ENCODE peak calls at places on chromosome 14, in six cellular contexts. R is HCT116, J is GM23338, Q is GM23248, H is PC-3, L is SK-N-SH. V is an unnamed sample.

GRCh38 chr14:33964599-33965317 is 13.9 kb upstream of the EGLN3 start:
- DNase-seq in L (no peak), Q (no peak), H (no peak), J (no peak), R (no peak), V (no peak)

GRCh38 chr14:97408937-97409860 is 612.0 kb downstream of the VRK1 start:
- DNase-seq in R (no peak), L (no peak), J (no peak), Q (no peak), H (no peak), V (no peak)

GRCh38 chr14:65382586-65382985 is 29.9 kb upstream of the FUT8 start:
- DNase-seq in Q (no peak), L (no peak), R (no peak), H (no peak), J (no peak), V (no peak)

GRCh38 chr14:105126126-105126969 is 42.2 kb downstream of the JAG2 start:
- DNase-seq in Q (no peak), R (no peak), J (no peak), H (no peak), L (no peak), V (no peak)

GRCh38 chr14:74941676-74942097 is 13.7 kb downstream of the PGF start:
- DNase-seq in H (no peak), R (no peak), L (no peak), Q (peak), J (no peak), V (peak)

GRCh38 chr14:70289138-70289537 is 70.3 kb downstream of the COX16 start:
- DNase-seq in L (no peak), R (no peak), Q (no peak), J (no peak), H (no peak), V (no peak)

GRCh38 chr14:34794217-34794616 is 79.8 kb upstream of the CFL2 start:
- DNase-seq in J (no peak), R (no peak), L (no peak), H (no peak), Q (peak), V (no peak)

GRCh38 chr14:70655110-70655826 is 13.6 kb downstream of the TTC9 start:
- DNase-seq in H (no peak), J (peak), L (no peak), Q (no peak), R (no peak), V (peak)

GRCh38 chr14:92403981-92404380 is 81.0 kb downstream of the SLC24A4 start:
- DNase-seq in J (no peak), R (no peak), Q (peak), H (no peak), L (no peak), V (no peak)

GRCh38 chr14:91858536-91859275 is 8.6 kb downstream of the TC2N start:
- DNase-seq in J (peak), H (peak), Q (peak), R (peak), L (no peak), V (no peak)

GRCh38 chr14:75542585-75543091 is 20.4 kb downstream of the BATF start:
- DNase-seq in H (no peak), L (no peak), J (peak), Q (peak), R (no peak), V (peak)

GRCh38 chr14:36805116-36805515 is 143.5 kb downstream of the PAX9 start:
- DNase-seq in L (no peak), Q (peak), J (peak), H (no peak), R (no peak), V (no peak)

GRCh38 chr14:34461334-34462131 is 507 bp downstream of the SPTSSA start:
- DNase-seq in L (no peak), Q (peak), H (peak), J (peak), R (peak), V (peak)

GRCh38 chr14:65238456-65238855 is 136.1 kb upstream of the MAX start:
- DNase-seq in R (no peak), J (no peak), H (peak), Q (peak), L (no peak), V (no peak)

GRCh38 chr14:87233266-87233665 is 759.7 kb downstream of the GALC start:
- DNase-seq in R (no peak), H (no peak), J (no peak), L (no peak), Q (no peak), V (peak)

GRCh38 chr14:76920572-76921175 is 94.5 kb downstream of the LRRC74A start:
- DNase-seq in J (peak), H (no peak), R (no peak), Q (peak), L (peak), V (no peak)

GRCh38 chr14:61511558-61511924 is 183.8 kb upstream of the HIF1A start:
- DNase-seq in L (no peak), H (no peak), J (no peak), R (no peak), Q (no peak), V (no peak)

GRCh38 chr14:55893695-55894094 is 224.5 kb upstream of the PELI2 start:
- DNase-seq in Q (peak), H (no peak), R (no peak), L (no peak), J (no peak), V (no peak)

GRCh38 chr14:34867199-34867598 is 8.0 kb downstream of the BAZ1A start:
- DNase-seq in L (peak), Q (no peak), J (no peak), R (no peak), H (no peak), V (no peak)

GRCh38 chr14:105207460-105207901 is 26.4 kb upstream of the NUDT14 start:
- DNase-seq in J (peak), R (no peak), Q (no peak), H (no peak), L (no peak), V (no peak)

GRCh38 chr14:87837306-87837705 is 155.7 kb downstream of the GALC start:
- DNase-seq in R (no peak), J (no peak), H (no peak), L (no peak), Q (no peak), V (no peak)

GRCh38 chr14:55604467-55604866 is 24.5 kb downstream of the KTN1 start:
- DNase-seq in L (no peak), H (no peak), Q (no peak), J (no peak), R (no peak), V (no peak)

GRCh38 chr14:56359245-56359644 is 220.4 kb upstream of the TMEM260 start:
- DNase-seq in J (no peak), R (no peak), H (no peak), Q (no peak), L (no peak), V (no peak)

DNA sequence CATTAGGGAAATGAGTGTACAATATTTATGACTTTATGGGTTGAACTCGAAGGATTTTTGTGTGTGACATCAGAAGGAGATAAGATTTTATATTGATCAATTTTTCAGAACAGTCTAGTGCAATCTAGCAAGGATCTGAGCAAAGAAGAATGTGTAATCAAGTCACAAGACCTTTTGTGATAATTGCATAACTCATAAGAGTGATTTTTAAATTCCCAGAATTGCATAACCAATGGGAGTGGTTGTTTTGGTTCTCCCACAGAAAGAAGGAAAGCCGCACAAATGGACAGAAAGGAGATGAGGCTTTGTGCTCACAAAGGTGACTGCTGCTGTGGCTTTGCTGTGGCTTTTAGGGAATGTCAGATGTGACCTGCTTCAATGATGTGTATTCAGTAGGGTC is 441.7 kb upstream of the FLRT2 start:
- DNase-seq in H (peak), L (no peak), Q (peak), R (no peak), J (no peak), V (no peak)
- H2AFZ ChIP-seq in H (no peak), L (no peak), Q (peak), R (no peak), J (peak), V (no peak)

DNA sequence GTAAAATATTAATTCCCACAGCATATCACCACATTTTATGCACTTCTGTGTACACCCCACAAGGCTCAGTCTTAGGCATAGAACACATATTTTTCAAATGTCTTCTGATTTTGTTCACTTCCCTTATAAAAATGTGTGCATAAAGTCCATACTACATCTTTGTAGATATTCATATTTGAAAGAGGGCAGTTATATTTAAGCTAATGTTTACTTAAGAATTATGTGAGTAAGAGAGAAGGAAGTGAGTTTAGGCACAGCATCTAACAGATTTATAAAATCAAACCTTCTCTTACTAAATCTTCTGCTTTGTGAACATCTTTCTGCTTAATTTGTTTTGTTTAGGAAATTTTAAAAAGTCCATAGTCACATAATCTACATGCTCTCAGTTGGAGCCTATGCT is 648.1 kb downstream of the FSCB start:
- DNase-seq in H (no peak), L (no peak), R (no peak), Q (no peak), J (no peak), V (no peak)
- H3K27ac ChIP-seq in H (no peak), L (no peak), R (no peak), Q (no peak), J (no peak), V (no peak)

GRCh38 chr14:95520346-95520745 is 3.9 kb upstream of the SYNE3 start:
- DNase-seq in L (no peak), R (no peak), Q (no peak), J (no peak), H (no peak), V (no peak)

GRCh38 chr14:95522116-95522515 is 5.7 kb upstream of the SYNE3 start:
- DNase-seq in L (no peak), Q (no peak), R (no peak), J (no peak), H (no peak), V (no peak)

GRCh38 chr14:95521001-95521400 is 4.6 kb upstream of the SYNE3 start:
- DNase-seq in R (no peak), L (no peak), H (no peak), Q (no peak), J (no peak), V (no peak)

GRCh38 chr14:95518045-95518751 is 1.7 kb upstream of the SYNE3 start:
- DNase-seq in Q (peak), H (no peak), J (no peak), R (no peak), L (no peak), V (no peak)

DNA sequence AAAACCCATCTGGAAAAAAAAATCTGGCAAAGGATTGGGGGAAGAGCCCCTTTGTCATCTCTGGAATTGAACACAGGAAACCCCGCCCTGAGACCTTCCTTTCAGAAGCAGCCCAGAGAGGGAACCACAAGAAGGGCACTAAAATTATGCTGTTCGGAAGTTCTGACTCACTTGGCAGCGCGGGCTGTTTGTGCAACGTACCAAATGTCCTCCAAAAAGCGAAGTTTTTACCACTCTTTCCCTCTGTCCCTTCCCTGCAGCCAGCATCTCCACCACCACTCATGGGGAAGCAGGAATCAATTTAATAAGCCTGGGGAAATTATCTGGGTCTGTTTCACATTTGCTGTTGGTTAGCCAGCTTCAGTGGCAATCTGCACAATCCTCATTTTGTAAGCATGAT is 3.2 kb upstream of the SYNE3 start:
- DNase-seq in R (peak), Q (peak), H (peak), L (peak), J (no peak), V (peak)
- TF ChIP-seq EZH2phosphoT487 in R (no peak), Q (no peak), H (no peak), L (no peak), J (no peak), V (no peak)

DNA sequence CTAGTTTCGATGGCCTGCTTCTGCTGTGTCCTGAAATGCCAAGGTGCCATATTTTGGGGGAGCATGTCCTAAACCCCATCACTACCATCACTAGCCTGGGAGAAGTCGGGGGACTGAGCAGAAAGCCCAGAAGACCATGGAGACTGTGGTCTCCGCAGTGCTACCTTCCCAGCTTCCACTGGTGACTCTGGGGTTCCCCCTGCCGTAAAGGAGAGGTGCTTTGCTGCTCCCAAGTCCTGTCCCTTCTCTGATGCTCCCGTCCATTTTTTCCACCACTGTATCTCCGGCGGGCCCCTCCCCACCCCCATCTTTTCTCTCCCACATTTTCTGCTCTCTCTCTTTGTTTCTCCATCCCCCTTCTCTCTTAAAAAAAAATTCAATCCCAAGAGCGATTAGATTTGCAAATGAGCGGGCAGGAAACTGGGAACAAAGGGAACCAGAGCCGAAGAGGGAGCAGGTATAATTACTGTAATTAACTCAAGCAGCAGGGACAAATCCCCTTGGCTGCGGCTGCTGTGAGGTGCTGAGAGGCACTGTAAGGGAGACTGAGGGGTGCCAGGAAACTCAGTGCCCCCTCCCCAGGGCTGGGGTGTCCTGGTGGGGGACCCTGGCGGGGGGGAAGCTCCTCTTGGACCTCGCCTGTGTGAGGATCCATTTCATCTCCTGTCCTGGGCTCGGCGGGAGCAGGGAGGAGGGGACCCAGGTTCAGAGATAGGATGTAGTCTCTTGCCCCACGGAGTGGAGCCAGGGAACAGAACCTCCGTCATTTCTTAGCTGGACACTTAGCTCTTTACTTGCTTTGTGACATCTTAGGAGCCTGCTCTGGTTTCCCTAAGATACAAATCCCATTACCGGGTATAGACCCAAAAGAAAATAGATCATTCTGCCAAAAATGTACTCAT is 140.5 kb upstream of the NRXN3 start:
- DNase-seq in Q (peak), R (no peak), H (no peak), J (peak), L (no peak), V (no peak)
- H2AFZ ChIP-seq in Q (no peak), R (no peak), H (no peak), J (peak), L (no peak), V (no peak)

DNA sequence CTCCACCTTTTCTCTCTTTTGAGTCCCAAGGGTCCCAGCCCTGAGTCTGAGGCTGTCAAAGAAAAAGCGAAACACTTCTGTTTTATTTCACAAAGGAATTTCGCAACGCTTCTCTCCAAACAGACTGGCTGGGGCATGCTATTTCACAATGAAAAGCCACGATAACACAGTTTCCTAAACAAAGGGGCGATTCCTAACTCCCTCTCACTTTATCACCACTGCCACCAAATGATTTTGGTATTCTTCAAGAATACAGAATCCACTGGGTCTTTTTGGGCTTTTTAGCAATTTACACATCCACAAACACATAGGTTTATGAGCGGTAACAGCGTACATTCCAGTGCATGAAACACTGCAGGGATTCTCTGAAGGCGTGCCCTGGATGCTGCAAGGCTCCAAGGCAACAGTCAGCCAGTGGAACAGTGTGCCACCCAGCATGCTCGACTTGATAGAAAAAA is 161.2 kb downstream of the DAD1 start:
- DNase-seq in L (no peak), Q (peak), J (peak), R (no peak), H (no peak), V (no peak)
- H3K27ac ChIP-seq in L (no peak), Q (peak), J (no peak), R (no peak), H (no peak), V (no peak)

GRCh38 chr14:22887990-22888378 is 5.0 kb downstream of the REM2 start:
- DNase-seq in J (no peak), Q (no peak), R (no peak), L (no peak), H (no peak), V (peak)
- TF ChIP-seq EZH2phosphoT487 in J (no peak), Q (no peak), R (no peak), L (no peak), H (no peak), V (no peak)

GRCh38 chr14:101726295-101726953 is 35.1 kb upstream of the PPP2R5C start:
- DNase-seq in L (no peak), J (no peak), Q (no peak), H (no peak), R (no peak), V (no peak)
- H2AFZ ChIP-seq in L (no peak), J (no peak), Q (no peak), H (no peak), R (no peak), V (no peak)

DNA sequence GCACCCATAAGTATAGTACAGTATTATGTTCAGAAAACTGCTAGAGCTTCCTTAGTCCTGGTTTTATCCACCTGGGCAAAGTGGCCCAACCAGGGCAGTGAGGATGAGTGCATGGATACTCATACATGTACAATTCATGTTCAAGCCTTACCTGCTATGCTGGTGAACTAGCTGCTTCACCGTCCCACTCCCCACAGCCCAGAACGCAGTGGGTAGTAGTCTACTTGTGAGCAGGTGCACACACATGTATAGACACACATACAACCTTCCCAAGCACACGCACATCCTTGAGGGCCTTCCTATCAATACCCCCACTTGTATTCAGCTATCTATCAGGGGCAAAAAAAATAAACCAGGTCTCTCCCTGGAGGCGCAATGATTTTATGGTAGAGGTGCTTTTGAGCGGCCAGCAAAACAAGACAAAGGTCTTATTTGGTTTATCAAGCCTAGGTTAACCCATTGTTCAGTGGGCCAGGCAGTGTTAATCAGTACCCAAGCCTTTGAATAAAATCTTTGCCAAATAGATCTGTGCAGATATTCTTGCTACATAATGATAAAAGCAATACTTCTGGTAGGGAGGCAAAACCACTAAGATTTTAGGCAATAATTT is 69.8 kb downstream of the ZFP36L1 start:
- DNase-seq in L (no peak), R (no peak), H (no peak), J (no peak), Q (no peak), V (no peak)
- H3K27ac ChIP-seq in L (no peak), R (no peak), H (no peak), J (no peak), Q (no peak), V (no peak)

GRCh38 chr14:99677231-99677891 is 6.7 kb upstream of the CYP46A1 start:
- DNase-seq in Q (peak), H (no peak), L (no peak), J (no peak), R (no peak), V (no peak)

GRCh38 chr14:99675381-99675835 is 8.7 kb upstream of the CYP46A1 start:
- DNase-seq in R (no peak), Q (no peak), H (no peak), J (no peak), L (peak), V (no peak)

GRCh38 chr14:99675951-99676350 is 8.1 kb upstream of the CYP46A1 start:
- DNase-seq in R (no peak), L (no peak), H (no peak), Q (no peak), J (no peak), V (no peak)

GRCh38 chr14:99678198-99678597 is 5.9 kb upstream of the CYP46A1 start:
- DNase-seq in Q (no peak), J (no peak), L (no peak), R (no peak), H (no peak), V (no peak)

GRCh38 chr14:99676657-99677056 is 7.4 kb upstream of the CYP46A1 start:
- DNase-seq in H (peak), Q (no peak), J (no peak), R (no peak), L (no peak), V (no peak)
- TF ChIP-seq EZH2phosphoT487 in H (no peak), Q (no peak), J (no peak), R (no peak), L (no peak), V (no peak)